ENCODE peak calls at places on chromosomes 6 and 20, in five cellular contexts. K, U, Q, X and L are unnamed samples.

GRCh38 chr20:17042122-17042521 is 184.7 kb upstream of the PCSK2 start:
- DNase-seq in U (no peak), Q (no peak), K (no peak), X (no peak), L (no peak)

GRCh38 chr6:46098678-46099077 is 31.1 kb upstream of the ENPP4 start:
- DNase-seq in Q (peak; percentile 3), U (no peak), X (no peak), K (peak; percentile 68), L (no peak)

GRCh38 chr6:19535351-19535750 is 301.8 kb upstream of the ID4 start:
- DNase-seq in K (no peak), U (no peak), Q (no peak), X (no peak), L (no peak)

GRCh38 chr6:100300221-100300736 is 164.4 kb downstream of the SIM1 start:
- DNase-seq in X (peak; percentile 95), K (peak; percentile 71), U (peak; percentile 94), Q (peak; percentile 88), L (peak; percentile 94)

GRCh38 chr6:142796024-142796423 is 149.0 kb downstream of the HIVEP2 start:
- DNase-seq in K (no peak), Q (no peak), X (no peak), U (no peak), L (no peak)

GRCh38 chr6:148750826-148751225 is 4.0 kb downstream of the UST start:
- DNase-seq in K (no peak), U (peak; percentile 94), Q (peak; percentile 72), X (peak; percentile 36), L (peak; percentile 64)

GRCh38 chr6:113596907-113597583 is 260.1 kb upstream of the MARCKS start:
- DNase-seq in Q (peak; percentile 39), K (no peak), X (peak; percentile 63), U (peak; percentile 46), L (no peak)

GRCh38 chr20:45359069-45359405 is 3.9 kb upstream of the SYS1 start:
- DNase-seq in U (no peak), X (peak; percentile 44), K (no peak), Q (peak; percentile 81), L (peak; percentile 77)

GRCh38 chr20:54550776-54551396 is 75.5 kb downstream of the DOK5 start:
- DNase-seq in Q (no peak), X (peak; percentile 40), U (peak; percentile 40), K (no peak), L (peak; percentile 39)

GRCh38 chr20:4227085-4227821 is 211.9 kb upstream of the RNF24 start:
- DNase-seq in X (peak; percentile 73), Q (peak; percentile 70), K (peak; percentile 68), U (peak; percentile 47), L (peak; percentile 57)

GRCh38 chr6:164337925-164338381 is 923.4 kb downstream of the QKI start:
- DNase-seq in Q (no peak), U (no peak), X (no peak), K (no peak), L (no peak)

GRCh38 chr6:151351731-151352130 is 39.6 kb downstream of the ZBTB2 start:
- DNase-seq in U (no peak), X (no peak), Q (no peak), K (no peak), L (no peak)

GRCh38 chr6:161128680-161129196 is 137.2 kb downstream of the MAP3K4 start:
- DNase-seq in X (peak; percentile 98), U (no peak), Q (no peak), K (no peak), L (peak; percentile 12)

GRCh38 chr20:48690888-48691287 is 136.9 kb downstream of the PREX1 start:
- DNase-seq in K (no peak), U (no peak), Q (peak; percentile 72), X (peak; percentile 36), L (peak; percentile 43)

GRCh38 chr6:44046516-44047178 is 80.6 kb downstream of the MRPL14 start:
- DNase-seq in X (no peak), Q (no peak), K (no peak), U (no peak), L (no peak)

GRCh38 chr6:169035381-169036280 is 218.0 kb downstream of the THBS2 start:
- DNase-seq in X (peak; percentile 44), U (peak; percentile 91), K (no peak), Q (peak; percentile 77), L (peak; percentile 60)

GRCh38 chr6:166910601-166911000 is 45.7 kb downstream of the RNASET2 start:
- DNase-seq in K (no peak), X (peak; percentile 47), Q (no peak), U (no peak), L (no peak)

GRCh38 chr6:21500314-21500713 is 93.2 kb upstream of the SOX4 start:
- DNase-seq in X (no peak), K (no peak), U (no peak), Q (no peak), L (no peak)

GRCh38 chr6:31734247-31734702 is 2.1 kb downstream of the CLIC1 start:
- DNase-seq in K (no peak), Q (no peak), X (no peak), U (no peak), L (no peak)

GRCh38 chr6:31736026-31736767 is at the start of gene CLIC1:
- DNase-seq in U (peak; percentile 69), Q (peak; percentile 84), X (peak; percentile 75), K (peak; percentile 88), L (peak; percentile 74)

GRCh38 chr6:31732029-31732428 is 2.9 kb upstream of the DDAH2 start:
- DNase-seq in X (no peak), K (no peak), Q (no peak), U (no peak), L (no peak)

GRCh38 chr6:31734703-31735500 is 1.4 kb downstream of the CLIC1 start:
- DNase-seq in Q (peak; percentile 62), U (peak; percentile 46), K (peak; percentile 65), X (peak; percentile 59), L (peak; percentile 65)

DNA sequence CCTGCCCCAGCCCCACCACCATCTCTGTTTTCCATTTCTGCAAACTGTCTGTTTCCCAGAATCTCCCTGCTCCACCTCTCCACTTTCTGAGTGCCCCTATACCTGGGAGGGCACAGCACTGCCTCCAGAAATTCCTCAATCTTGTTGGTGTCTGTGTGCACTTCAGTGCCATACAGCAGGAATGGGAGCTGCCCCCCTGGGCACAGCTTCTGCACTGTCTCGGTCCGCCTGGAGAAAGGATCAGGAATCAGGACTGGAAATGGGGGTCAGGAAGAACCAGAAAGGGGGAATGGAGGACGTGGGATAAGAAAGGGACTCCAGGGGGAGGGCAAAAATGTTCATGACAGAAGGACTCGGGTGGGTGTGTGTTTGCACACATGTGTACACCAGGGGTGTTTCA is 2.6 kb downstream of the CLIC1 start:
- DNase-seq in U (no peak), Q (no peak), K (no peak), X (no peak), L (no peak)
- H3K4me3 ChIP-seq in U (peak overlapping the region; percentile 97), Q (no peak overlapping the region), K (peak overlapping the region; percentile 92), X (no peak overlapping the region), L (peak overlapping the region; percentile 83)

GRCh38 chr6:30685977-30686907 is at the start of gene PPP1R18:
- DNase-seq in K (no peak), X (peak; percentile 49), U (peak; percentile 64), Q (peak; percentile 77), L (no peak)

GRCh38 chr6:30686908-30687658 is 638 bp upstream of the PPP1R18 start:
- DNase-seq in U (peak; percentile 98), K (peak; percentile 49), Q (peak; percentile 98), X (peak; percentile 96), L (peak; percentile 98)

GRCh38 chr6:30684386-30685156 is 1.9 kb downstream of the PPP1R18 start:
- DNase-seq in K (no peak), X (peak; percentile 44), U (no peak), Q (peak; percentile 47), L (peak; percentile 50)

GRCh38 chr6:30683980-30684338 is 2.5 kb downstream of the PPP1R18 start:
- DNase-seq in Q (no peak), U (no peak), K (no peak), X (no peak), L (no peak)

GRCh38 chr6:30685157-30685976 is 1.1 kb downstream of the PPP1R18 start:
- DNase-seq in Q (peak; percentile 33), K (no peak), X (no peak), U (peak; percentile 43), L (peak; percentile 37)
- TF ChIP-seq CTCF in Q (peak; percentile 31), K (peak; percentile 16), X (peak; percentile 15), U (peak; percentile 28), L (peak; percentile 32)

DNA sequence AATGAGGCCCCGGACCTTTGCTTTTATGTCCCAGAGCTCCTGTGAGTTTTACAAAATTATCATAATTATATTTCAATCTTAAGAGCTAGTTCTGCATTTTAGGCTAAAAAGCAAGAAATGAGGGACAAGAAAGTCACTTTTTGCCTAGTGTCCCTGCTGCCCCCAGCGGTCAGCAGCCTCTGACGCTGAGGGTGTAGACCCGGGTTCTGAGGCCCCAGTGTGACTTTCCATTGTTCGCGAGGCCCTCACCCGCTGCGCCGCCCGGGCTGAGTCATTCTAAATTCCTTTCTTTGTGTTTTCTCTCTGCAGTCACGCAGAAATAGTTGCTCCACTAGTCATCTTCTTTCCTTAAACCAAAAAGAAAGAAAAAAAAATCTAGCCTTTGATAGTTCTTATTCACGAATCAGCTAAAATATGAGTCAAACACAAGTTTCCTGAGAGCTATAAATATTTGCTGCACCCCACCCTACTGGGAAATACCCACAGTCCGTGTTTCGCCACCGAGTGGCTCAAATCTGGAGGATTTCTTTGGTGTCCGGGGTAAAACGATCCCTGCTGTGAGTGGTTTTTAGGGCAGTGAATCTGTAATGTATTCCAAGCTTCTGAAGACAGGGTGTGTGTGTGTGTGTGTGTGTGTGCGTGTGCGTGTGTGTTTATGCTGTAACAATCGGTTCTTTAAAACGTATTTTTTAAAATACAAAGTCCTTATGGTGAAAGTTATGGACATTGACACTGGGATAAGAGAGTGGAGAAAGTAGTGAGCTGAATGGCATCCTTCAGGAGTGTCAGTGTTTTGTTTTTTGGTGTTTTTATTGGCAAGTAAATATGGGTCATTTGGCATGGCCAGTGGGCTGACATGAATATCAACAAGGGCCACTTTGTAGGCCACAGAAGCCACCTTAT is 59.7 kb upstream of the EEF1A1 start:
- DNase-seq in X (peak; percentile 98), K (peak; percentile 93), Q (peak; percentile 97), U (peak; percentile 99), L (peak; percentile 98)
- H3K4me3 ChIP-seq in X (peak overlapping the region; percentile 36), K (peak overlapping the region; percentile 67), Q (no peak overlapping the region), U (peak overlapping the region; percentile 44), L (peak overlapping the region; percentile 32)

GRCh38 chr20:46739441-46740213 is 30.2 kb downstream of the SLC2A10 start:
- DNase-seq in U (no peak), X (peak; percentile 74), K (no peak), Q (no peak), L (no peak)
- TF ChIP-seq CTCF in U (no peak), X (no peak), K (no peak), Q (no peak), L (no peak)